ENCODE peak calls at places on chromosomes 2 and 18, in ten cellular contexts. V, S, F, U, K, L, P, A, X and B are unnamed samples.

GRCh38 chr2:240564191-240564570 is 4.0 kb downstream of the DUSP28 start:
- DNase-seq in X (peak; percentile 32), U (no peak), F (no peak), L (no peak), P (no peak), K (no peak), S (no peak), V (no peak), A (no peak), B (no peak)

GRCh38 chr2:3911891-3912455 is 208.6 kb downstream of the DCDC2C start:
- DNase-seq in X (no peak), A (no peak), S (no peak), U (no peak), F (no peak), V (no peak), P (no peak), K (no peak), L (peak; percentile 87), B (no peak)

GRCh38 chr18:51757525-51757924 is 560.0 kb upstream of the MEX3C start:
- DNase-seq in X (no peak), F (no peak), U (no peak), K (no peak), V (no peak), A (no peak), L (no peak), S (no peak), P (no peak), B (no peak)

GRCh38 chr2:30072250-30072842 is 74.5 kb upstream of the YPEL5 start:
- DNase-seq in S (peak; percentile 30), P (peak; percentile 17), X (peak; percentile 72), L (peak; percentile 86), U (peak; percentile 78), V (peak; percentile 77), K (peak; percentile 46), F (peak; percentile 72), A (peak; percentile 57), B (peak; percentile 67)

GRCh38 chr2:159129807-159130206 is 156.7 kb downstream of the WDSUB1 start:
- DNase-seq in U (no peak), F (no peak), X (no peak), S (no peak), L (no peak), A (no peak), P (peak; percentile 53), K (no peak), V (no peak), B (no peak)

GRCh38 chr2:160288324-160288723 is 88.3 kb upstream of the ITGB6 start:
- DNase-seq in P (no peak), A (no peak), F (no peak), U (no peak), S (no peak), K (no peak), V (no peak), X (no peak), L (no peak), B (no peak)

GRCh38 chr2:221569342-221570278 is 2.5 kb downstream of the EPHA4 start:
- DNase-seq in P (no peak), A (no peak), U (no peak), X (no peak), L (peak; percentile 89), S (no peak), F (no peak), K (no peak), V (no peak), B (no peak)

GRCh38 chr2:28810384-28811285 is at the start of gene SPDYA:
- DNase-seq in S (peak; percentile 79), X (peak; percentile 86), K (peak; percentile 72), A (peak; percentile 80), L (peak; percentile 91), V (peak; percentile 72), U (peak; percentile 53), F (peak; percentile 36), P (peak; percentile 76), B (peak; percentile 70)

GRCh38 chr18:65975536-65975935 is 224.7 kb downstream of the CDH7 start:
- DNase-seq in V (no peak), F (no peak), K (no peak), L (no peak), U (no peak), P (no peak), A (no peak), X (no peak), S (no peak), B (no peak)

GRCh38 chr2:241724259-241724974 is 10.0 kb upstream of the D2HGDH start:
- DNase-seq in V (no peak), U (no peak), A (no peak), L (no peak), F (no peak), S (no peak), K (no peak), P (no peak), X (no peak), B (no peak)

GRCh38 chr2:79189465-79189864 is 29.9 kb upstream of the REG3A start:
- DNase-seq in V (no peak), P (no peak), S (no peak), F (no peak), U (peak; percentile 13), K (no peak), A (no peak), X (no peak), L (peak; percentile 87), B (no peak)

GRCh38 chr2:192500550-192501200 is 305.9 kb upstream of the TMEFF2 start:
- DNase-seq in A (peak; percentile 63), P (no peak), X (no peak), S (no peak), F (peak; percentile 50), U (no peak), L (no peak), V (peak; percentile 94), K (no peak), B (peak; percentile 81)

GRCh38 chr2:108583903-108584520 is 49.7 kb downstream of the LIMS1 start:
- DNase-seq in X (peak; percentile 83), F (peak; percentile 87), L (peak; percentile 80), V (peak; percentile 89), U (peak; percentile 63), A (peak; percentile 73), P (no peak), S (peak; percentile 46), K (peak; percentile 55), B (peak; percentile 88)

DNA sequence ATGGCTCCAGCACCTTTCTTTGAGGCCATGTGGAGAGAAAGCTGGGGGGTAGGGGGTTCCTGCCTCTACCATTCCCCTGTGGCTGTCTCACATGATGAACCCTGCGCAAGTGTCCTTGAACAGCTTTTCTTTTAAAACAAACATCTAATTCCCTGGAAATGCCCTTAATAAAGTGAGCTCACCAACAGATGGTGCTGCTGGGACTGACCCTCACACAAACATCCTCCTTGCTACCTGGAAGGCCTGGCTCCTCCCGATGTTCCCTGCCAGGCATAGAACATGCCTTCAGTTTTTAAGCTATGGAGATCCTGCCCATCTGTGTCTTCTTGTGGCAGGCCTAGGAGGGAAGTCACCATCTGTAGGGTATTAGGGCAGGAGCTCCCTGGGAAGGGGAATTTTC is 60.7 kb upstream of the GATA6 start:
- DNase-seq in S (no peak), A (no peak), U (no peak), K (no peak), F (no peak), V (peak; percentile 22), P (no peak), L (no peak), X (no peak), B (peak; percentile 5)
- TF ChIP-seq CTCF in S (no peak), A (no peak), U (no peak), K (peak; percentile 11), F (no peak), V (no peak), P (no peak), L (peak; percentile 25), X (no peak), B (peak; percentile 23)

GRCh38 chr2:236167297-236168109 is 683 bp downstream of the GBX2 start:
- DNase-seq in K (no peak), F (peak; percentile 42), P (no peak), S (no peak), A (no peak), X (no peak), L (peak; percentile 86), V (peak; percentile 59), U (no peak), B (peak; percentile 55)
- H3K4me3 ChIP-seq in K (peak overlapping the region; percentile 12), F (peak overlapping the region; percentile 31), P (peak overlapping the region; percentile 52), S (no peak overlapping the region), A (no peak overlapping the region), X (peak overlapping the region; percentile 42), L (peak overlapping the region; percentile 49), V (no peak overlapping the region), U (peak overlapping the region; percentile 12), B (peak overlapping the region; percentile 33)

GRCh38 chr2:61538920-61539559 is 884 bp upstream of the XPO1 start:
- DNase-seq in V (peak; percentile 45), P (no peak), A (peak; percentile 32), U (peak; percentile 31), K (peak; percentile 40), S (no peak), F (peak; percentile 10), X (peak; percentile 68), L (no peak), B (peak; percentile 41)

GRCh38 chr2:61537590-61538178 is 472 bp downstream of the XPO1 start:
- DNase-seq in V (peak; percentile 14), A (no peak), U (no peak), L (no peak), P (peak; percentile 42), K (no peak), X (no peak), S (no peak), F (no peak), B (peak; percentile 17)

GRCh38 chr2:61538179-61538919 is at the start of gene XPO1:
- DNase-seq in L (peak; percentile 100), X (peak; percentile 100), F (peak; percentile 99), A (peak; percentile 99), P (peak; percentile 99), K (peak; percentile 99), V (peak; percentile 100), U (peak; percentile 99), S (peak; percentile 98), B (peak; percentile 100)

DNA sequence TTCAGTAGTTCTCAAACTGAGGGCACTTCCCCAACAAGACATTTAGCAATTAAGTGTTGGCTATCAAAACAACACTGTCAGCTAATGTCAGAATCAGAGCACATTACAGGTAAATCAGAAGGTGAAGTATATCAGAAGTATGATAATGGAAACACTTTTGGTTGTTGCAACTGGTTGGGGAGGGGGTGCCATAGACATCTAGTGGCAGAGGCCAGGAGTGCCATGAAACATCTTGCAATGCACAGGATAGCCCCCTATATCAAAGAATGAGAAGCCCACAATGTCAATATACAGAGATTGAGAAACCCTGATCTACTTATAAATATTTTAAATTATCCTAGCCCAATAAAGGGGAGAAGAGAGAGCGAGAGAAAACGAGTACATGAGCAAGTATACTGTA is 4.9 kb upstream of the XPO1 start:
- DNase-seq in V (no peak), K (no peak), S (no peak), L (no peak), X (no peak), P (no peak), U (no peak), F (no peak), A (no peak), B (no peak)
- TF ChIP-seq CTCF in V (no peak), K (no peak), S (peak; percentile 11), L (peak; percentile 25), X (no peak), P (no peak), U (no peak), F (no peak), A (no peak), B (no peak)

DNA sequence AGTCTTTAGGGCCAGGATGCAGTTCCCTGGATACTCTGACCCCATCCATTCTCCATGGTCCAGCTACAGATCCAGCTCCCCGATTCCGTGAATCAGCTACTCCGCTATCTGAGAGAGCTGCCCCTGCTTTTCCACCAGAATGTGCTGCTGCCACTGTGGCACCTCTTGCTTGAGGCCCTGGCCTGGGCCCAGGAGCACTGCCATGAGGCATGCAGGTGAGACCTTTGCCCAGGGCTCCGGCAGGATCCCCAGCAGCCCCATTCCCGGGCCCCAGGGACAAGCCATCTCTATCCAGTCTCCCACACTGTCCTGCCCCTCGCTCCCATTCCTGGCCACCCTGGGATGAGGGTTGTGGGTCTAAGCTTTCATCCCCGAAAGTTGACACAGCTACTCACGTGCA is 7.5 kb downstream of the TMEM214 start:
- DNase-seq in X (no peak), P (no peak), L (no peak), F (no peak), A (no peak), U (no peak), K (no peak), S (no peak), V (no peak), B (no peak)
- H3K4me3 ChIP-seq in X (no peak overlapping the region), P (no peak overlapping the region), L (no peak overlapping the region), F (no peak overlapping the region), A (no peak overlapping the region), U (no peak overlapping the region), K (no peak overlapping the region), S (no peak overlapping the region), V (no peak overlapping the region), B (no peak overlapping the region)